ENCODE peak calls at places on chromosomes 6 and 20, in ten cellular contexts. B is kidney; C is OCI-LY7; M is tibial artery; E is A549; P is effector memory CD4-positive, alpha-beta T cell; O is CD8-positive, alpha-beta memory T cell; Y is neuronal stem cell; U is spleen; D is SJCRH30. S is an unnamed sample. For H3K4me1, the result is how much of the 10 kb centered on the place peaks cover.

GRCh38 chr6:110826236-110827129 is 11.2 kb upstream of the CDK19 start:
- DNase-seq in O (no peak), D (no peak), B (no peak), M (peak), C (no peak), E (no peak), Y (no peak), P (no peak), U (no peak), S (no peak)

GRCh38 chr6:168734523-168734922 is 293.5 kb downstream of the SMOC2 start:
- DNase-seq in E (no peak), M (no peak), U (no peak), Y (no peak), B (no peak), C (no peak), P (no peak), D (no peak), O (no peak), S (no peak)

GRCh38 chr20:58714923-58715708 is 22.5 kb downstream of the NPEPL1 start:
- DNase-seq in E (no peak), D (peak), P (no peak), B (peak), O (peak), C (no peak), U (peak), M (no peak), Y (no peak), S (no peak)

GRCh38 chr6:136956590-136957573 is 34.8 kb downstream of the SLC35D3 start:
- DNase-seq in O (no peak), D (peak), B (no peak), Y (peak), M (no peak), U (no peak), P (no peak), E (no peak), C (peak), S (peak)

GRCh38 chr20:32570401-32571190 is 14.5 kb downstream of the NOL4L start:
- DNase-seq in E (no peak), Y (no peak), B (no peak), U (no peak), D (no peak), O (no peak), M (no peak), P (no peak), C (no peak), S (no peak)

GRCh38 chr6:119960065-119960464 is 610.5 kb upstream of the MAN1A1 start:
- DNase-seq in D (no peak), B (no peak), Y (no peak), U (no peak), E (no peak), C (no peak), P (no peak), M (no peak), O (no peak), S (no peak)

GRCh38 chr6:169263836-169264608 is 10.4 kb upstream of the THBS2 start:
- DNase-seq in C (no peak), O (no peak), D (peak), U (peak), P (no peak), B (no peak), E (no peak), Y (no peak), M (no peak), S (no peak)

GRCh38 chr6:25229671-25230321 is 49.4 kb upstream of the CARMIL1 start:
- DNase-seq in E (no peak), Y (no peak), B (no peak), P (no peak), D (no peak), M (no peak), C (no peak), U (no peak), O (no peak), S (no peak)

GRCh38 chr20:62837790-62838458 is 21.1 kb downstream of the COL9A3 start:
- DNase-seq in U (peak), C (no peak), P (no peak), E (no peak), B (peak), Y (no peak), M (no peak), O (no peak), D (peak), S (no peak)

GRCh38 chr6:130453230-130453629 is 87.4 kb downstream of the TMEM200A start:
- DNase-seq in D (no peak), B (no peak), Y (no peak), U (no peak), P (no peak), C (no peak), O (peak), M (no peak), E (peak), S (no peak)

GRCh38 chr6:41813469-41813868 is 26.0 kb downstream of the TOMM6 start:
- DNase-seq in P (no peak), U (no peak), M (no peak), E (no peak), Y (no peak), O (no peak), D (no peak), B (no peak), C (no peak), S (no peak)

GRCh38 chr20:63025534-63026331 is 19.0 kb upstream of the BHLHE23 start:
- DNase-seq in D (peak), P (no peak), U (peak), O (peak), C (no peak), M (no peak), E (no peak), Y (no peak), B (peak), S (no peak)

GRCh38 chr6:390914-391558 is 516 bp upstream of the IRF4 start:
- DNase-seq in D (no peak), M (no peak), O (no peak), C (peak), E (no peak), Y (peak), U (no peak), B (no peak), P (no peak), S (no peak)

GRCh38 chr6:24382220-24382540 is 20.6 kb upstream of the MRS2 start:
- DNase-seq in U (no peak), M (no peak), Y (no peak), O (no peak), C (no peak), E (no peak), D (no peak), B (no peak), P (no peak), S (no peak)

GRCh38 chr6:148329568-148330299 is 12.9 kb upstream of the SASH1 start:
- DNase-seq in O (no peak), M (no peak), E (no peak), Y (no peak), U (no peak), B (no peak), D (no peak), C (no peak), P (no peak), S (no peak)

GRCh38 chr6:96394727-96395126 is 126.9 kb upstream of the UFL1 start:
- DNase-seq in P (no peak), B (no peak), C (no peak), D (no peak), E (no peak), Y (no peak), U (no peak), M (no peak), O (no peak), S (no peak)

GRCh38 chr6:159151266-159151855 is 17.8 kb upstream of the FNDC1 start:
- DNase-seq in E (peak), D (peak), B (no peak), U (no peak), C (peak), M (peak), O (peak), Y (no peak), P (no peak), S (no peak)

GRCh38 chr20:18585134-18585533 is 2.7 kb upstream of the DTD1 start:
- DNase-seq in C (no peak), P (no peak), O (no peak), U (no peak), E (no peak), D (no peak), B (no peak), M (no peak), Y (no peak), S (no peak)

GRCh38 chr20:56181593-56181992 is 66.9 kb upstream of the MC3R start:
- DNase-seq in P (no peak), E (no peak), Y (no peak), D (no peak), B (no peak), C (no peak), U (no peak), O (no peak), M (no peak), S (no peak)

GRCh38 chr20:25444556-25444955 is 37.1 kb downstream of the GINS1 start:
- DNase-seq in P (no peak), Y (no peak), C (no peak), E (no peak), D (no peak), O (no peak), B (no peak), U (peak), M (no peak), S (no peak)

GRCh38 chr6:1612902-1613301 is 3.2 kb downstream of the FOXC1 start:
- DNase-seq in E (no peak), D (no peak), U (no peak), P (no peak), C (no peak), M (no peak), B (no peak), O (no peak), Y (no peak), S (no peak)

DNA sequence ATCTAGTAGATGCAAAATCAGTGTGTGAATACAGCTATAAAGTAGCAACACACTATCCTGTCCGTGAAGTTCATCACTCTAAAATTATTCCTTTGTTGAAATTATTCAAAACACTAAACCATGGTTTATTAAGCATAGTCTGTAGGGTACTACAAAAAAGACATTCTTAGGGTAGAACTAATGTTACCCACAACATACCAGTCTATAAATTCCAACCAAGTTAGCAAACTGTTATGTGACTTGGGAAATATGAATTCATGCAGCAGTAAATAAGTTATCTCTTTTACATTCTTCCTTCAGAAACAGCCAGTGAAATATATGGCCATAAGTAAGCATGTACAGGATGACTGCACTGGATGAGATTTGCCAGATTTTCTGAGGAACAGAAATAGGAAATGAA is 580.3 kb upstream of the ADGRB3 start:
- DNase-seq in D (no peak), B (no peak), M (no peak), P (no peak), E (no peak), O (no peak), C (no peak), Y (no peak), U (no peak), S (no peak)
- H3K4me3 ChIP-seq in D (no peak), B (no peak), M (no peak), P (no peak), E (no peak), O (no peak), C (no peak), Y (no peak), U (no peak), S (no peak)

DNA sequence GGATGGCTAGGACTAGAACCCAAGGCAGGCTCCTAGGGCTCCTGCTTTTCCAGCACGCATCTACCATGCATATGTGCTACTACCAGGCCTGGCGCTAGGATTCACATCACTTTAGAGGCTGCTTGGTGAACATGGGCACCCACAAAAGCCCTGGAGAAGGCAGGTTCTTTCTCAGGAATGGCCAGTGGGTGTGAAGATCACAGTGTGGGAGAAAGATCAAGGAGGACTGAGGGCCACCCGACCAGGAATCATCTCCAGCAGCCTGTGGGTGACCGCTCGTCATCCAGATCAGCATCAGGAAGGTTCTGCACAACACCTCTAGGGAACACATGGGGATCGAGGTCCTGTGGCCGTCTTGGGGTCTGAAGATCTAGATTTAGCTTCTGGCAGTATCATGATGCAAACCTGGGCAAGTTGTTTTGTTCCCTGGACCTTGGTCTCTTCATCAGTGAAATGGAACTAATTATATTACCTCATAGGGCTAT is 27.3 kb downstream of the SRSF3 start:
- DNase-seq in C (no peak), P (no peak), D (no peak), U (no peak), Y (no peak), B (no peak), O (no peak), E (no peak), M (peak), S (no peak)
- H3K4me1 ChIP-seq in C (under half), P (under half), D (under half), U (under half), Y (under half), B (under half), O (under half), E (half or more), M (under half), S (under half)

GRCh38 chr6:90297124-90297865 is 652 bp upstream of the BACH2 start:
- DNase-seq in M (no peak), D (peak), E (no peak), B (peak), Y (peak), U (no peak), P (no peak), O (no peak), C (no peak), S (no peak)

GRCh38 chr6:90294614-90294988 is 2.0 kb downstream of the BACH2 start:
- DNase-seq in Y (no peak), O (peak), D (no peak), U (peak), B (no peak), C (peak), M (no peak), E (no peak), P (no peak), S (no peak)

GRCh38 chr6:90294989-90295853 is 1.4 kb downstream of the BACH2 start:
- DNase-seq in O (peak), P (peak), B (peak), D (peak), M (peak), C (peak), E (no peak), U (peak), Y (no peak), S (no peak)

GRCh38 chr6:90296346-90297123 is at the start of gene BACH2:
- DNase-seq in B (peak), C (peak), D (peak), O (peak), M (peak), P (peak), E (peak), U (peak), Y (peak), S (peak)

GRCh38 chr6:90295854-90296345 is 743 bp downstream of the BACH2 start:
- DNase-seq in U (peak), O (peak), E (peak), M (peak), C (peak), D (peak), P (peak), B (peak), Y (peak), S (no peak)
- H3K27ac ChIP-seq in U (peak), O (peak), E (peak), M (peak), C (peak), D (peak), P (peak), B (no peak), Y (peak), S (no peak)

GRCh38 chr6:14000901-14001300 is 76.1 kb downstream of the RNF182 start:
- DNase-seq in U (no peak), C (no peak), D (no peak), M (no peak), E (peak), Y (no peak), B (no peak), O (no peak), P (no peak), S (no peak)

GRCh38 chr6:14002176-14002947 is 77.6 kb downstream of the RNF182 start:
- DNase-seq in O (no peak), Y (no peak), P (no peak), B (peak), M (no peak), E (no peak), U (no peak), D (no peak), C (no peak), S (no peak)

GRCh38 chr6:14004258-14004657 is 79.5 kb downstream of the RNF182 start:
- DNase-seq in M (no peak), Y (no peak), D (no peak), B (no peak), C (no peak), P (no peak), E (no peak), U (no peak), O (no peak), S (no peak)

GRCh38 chr6:13998356-13998755 is 73.6 kb downstream of the RNF182 start:
- DNase-seq in O (no peak), M (no peak), P (no peak), Y (no peak), D (no peak), C (no peak), B (no peak), E (no peak), U (no peak), S (no peak)

GRCh38 chr6:14001329-14002012 is 76.7 kb downstream of the RNF182 start:
- DNase-seq in E (peak), P (no peak), Y (no peak), O (no peak), C (no peak), B (peak), U (no peak), D (no peak), M (no peak), S (no peak)
- H3K4me3 ChIP-seq in E (no peak), P (no peak), Y (no peak), O (no peak), C (no peak), B (no peak), U (no peak), D (no peak), M (no peak), S (no peak)

GRCh38 chr6:116409756-116410155 is 39.0 kb downstream of the DSE start:
- DNase-seq in E (no peak), B (no peak), D (no peak), O (no peak), P (no peak), C (peak), M (no peak), Y (no peak), U (no peak), S (no peak)

GRCh38 chr6:116413357-116413756 is 42.6 kb downstream of the DSE start:
- DNase-seq in M (no peak), C (no peak), P (no peak), Y (no peak), E (no peak), O (no peak), B (no peak), D (no peak), U (no peak), S (no peak)

GRCh38 chr6:116408476-116408875 is 37.7 kb downstream of the DSE start:
- DNase-seq in D (no peak), B (no peak), U (no peak), C (no peak), O (no peak), Y (no peak), M (no peak), P (no peak), E (no peak), S (no peak)

GRCh38 chr6:116412270-116412669 is 41.5 kb downstream of the DSE start:
- DNase-seq in U (no peak), B (no peak), E (no peak), Y (no peak), C (no peak), O (no peak), P (no peak), D (peak), M (no peak), S (no peak)

GRCh38 chr6:116410945-116411623 is 40.3 kb downstream of the DSE start:
- DNase-seq in Y (no peak), M (no peak), B (peak), C (no peak), U (no peak), D (peak), O (no peak), P (no peak), E (no peak), S (no peak)
- H3K4me1 ChIP-seq in Y (under half), M (under half), B (under half), C (under half), U (half or more), D (under half), O (under half), P (under half), E (under half), S (under half)

GRCh38 chr6:105179244-105180065 is at the start of gene POPDC3:
- DNase-seq in E (peak), U (no peak), P (no peak), M (no peak), Y (peak), C (no peak), B (no peak), D (peak), O (no peak), S (peak)
- H3K27ac ChIP-seq in E (peak), U (no peak), P (no peak), M (no peak), Y (no peak), C (no peak), B (no peak), D (peak), O (no peak), S (no peak)

S was measured in iPS DF 6.9.